ENCODE peak calls at places on chromosomes 7 and 10, in six cellular contexts. N is CD8-positive, alpha-beta memory T cell; D is endodermal cell; H is CD8-positive, alpha-beta T cell; P is cardiac muscle cell; V is ascending aorta. I is an unnamed sample.

GRCh38 chr7:149284343-149284742 is 22.3 kb downstream of the ZNF783 start:
- DNase-seq in N (peak; percentile 75), D (no peak), H (peak; percentile 73), P (no peak), V (no peak), I (no peak)

GRCh38 chr10:47121336-47121735 is 178.7 kb upstream of the GDF10 start:
- DNase-seq in N (no peak), D (no peak), H (no peak), P (no peak), V (no peak), I (no peak)

GRCh38 chr7:156475666-156476065 is 164.9 kb upstream of the RNF32 start:
- DNase-seq in N (no peak), D (peak; percentile 40), H (no peak), P (no peak), V (no peak), I (no peak)

GRCh38 chr10:64271983-64272382 is 750.8 kb downstream of the REEP3 start:
- DNase-seq in N (no peak), D (peak; percentile 46), H (no peak), P (no peak), V (no peak), I (no peak)

GRCh38 chr7:27697861-27698430 is 35.3 kb upstream of the HIBADH start:
- DNase-seq in N (no peak), D (no peak), H (no peak), P (peak; percentile 37), V (peak; percentile 34), I (peak; percentile 43)

GRCh38 chr10:31020128-31020527 is 11.5 kb downstream of the ZNF438 start:
- DNase-seq in N (no peak), D (no peak), H (no peak), P (no peak), V (no peak), I (no peak)

GRCh38 chr7:66213637-66214036 is 8.5 kb downstream of the TPST1 start:
- DNase-seq in N (no peak), D (no peak), H (no peak), P (no peak), V (no peak), I (no peak)

GRCh38 chr7:41574377-41574776 is 128.5 kb downstream of the INHBA start:
- DNase-seq in N (no peak), D (no peak), H (no peak), P (peak; percentile 11), V (no peak), I (no peak)

GRCh38 chr10:18616337-18616736 is 35.0 kb downstream of the NSUN6 start:
- DNase-seq in N (no peak), D (no peak), H (no peak), P (peak; percentile 24), V (no peak), I (no peak)

GRCh38 chr7:69309601-69310000 is 288.7 kb upstream of the AUTS2 start:
- DNase-seq in N (no peak), D (no peak), H (no peak), P (peak; percentile 18), V (no peak), I (no peak)

GRCh38 chr7:38658916-38659315 is 27.7 kb upstream of the AMPH start:
- DNase-seq in N (no peak), D (no peak), H (no peak), P (no peak), V (no peak), I (no peak)

GRCh38 chr10:8273749-8274148 is 219.3 kb downstream of the GATA3 start:
- DNase-seq in N (no peak), D (no peak), H (no peak), P (peak; percentile 53), V (no peak), I (peak; percentile 51)

GRCh38 chr10:25851548-25851947 is 82.5 kb upstream of the MYO3A start:
- DNase-seq in N (no peak), D (peak; percentile 52), H (no peak), P (no peak), V (no peak), I (no peak)

GRCh38 chr10:97792058-97792721 is 20.4 kb upstream of the SFRP5 start:
- DNase-seq in N (peak; percentile 60), D (peak; percentile 95), H (peak; percentile 85), P (peak; percentile 60), V (no peak), I (no peak)

GRCh38 chr7:23469150-23469960 is 936 bp downstream of the IGF2BP3 start:
- DNase-seq in N (peak; percentile 41), D (peak; percentile 69), H (peak; percentile 63), P (peak; percentile 35), V (no peak), I (no peak)

GRCh38 chr10:62341419-62341818 is 32.8 kb upstream of the ZNF365 start:
- DNase-seq in N (no peak), D (no peak), H (no peak), P (no peak), V (no peak), I (no peak)

GRCh38 chr10:2048337-2048973 is 311.1 kb upstream of the ADARB2 start:
- DNase-seq in N (no peak), D (no peak), H (no peak), P (no peak), V (no peak), I (no peak)

GRCh38 chr10:125116652-125117310 is 43.6 kb downstream of the CTBP2 start:
- DNase-seq in N (no peak), D (no peak), H (no peak), P (no peak), V (no peak), I (no peak)

GRCh38 chr7:44244282-44244681 is 43.5 kb downstream of the YKT6 start:
- DNase-seq in N (peak; percentile 9), D (peak; percentile 83), H (no peak), P (peak; percentile 25), V (no peak), I (no peak)

GRCh38 chr7:151671514-151671913 is 151.8 kb upstream of the RHEB start:
- DNase-seq in N (no peak), D (peak; percentile 60), H (no peak), P (no peak), V (no peak), I (no peak)

GRCh38 chr10:96374639-96374984 is 15.8 kb upstream of the OPALIN start:
- DNase-seq in N (no peak), D (peak; percentile 75), H (no peak), P (no peak), V (no peak), I (no peak)

GRCh38 chr10:77837248-77837924 is 89.2 kb downstream of the DLG5 start:
- DNase-seq in N (peak; percentile 37), D (peak; percentile 95), H (peak; percentile 68), P (no peak), V (no peak), I (no peak)

GRCh38 chr7:56483153-56483552 is 366.9 kb upstream of the NUPR2 start:
- DNase-seq in N (no peak), D (no peak), H (no peak), P (no peak), V (no peak), I (no peak)
- H3K27ac ChIP-seq in N (no peak overlapping the region), D (no peak overlapping the region), H (no peak overlapping the region), P (no peak overlapping the region), V (no peak overlapping the region), I (no peak overlapping the region)

DNA sequence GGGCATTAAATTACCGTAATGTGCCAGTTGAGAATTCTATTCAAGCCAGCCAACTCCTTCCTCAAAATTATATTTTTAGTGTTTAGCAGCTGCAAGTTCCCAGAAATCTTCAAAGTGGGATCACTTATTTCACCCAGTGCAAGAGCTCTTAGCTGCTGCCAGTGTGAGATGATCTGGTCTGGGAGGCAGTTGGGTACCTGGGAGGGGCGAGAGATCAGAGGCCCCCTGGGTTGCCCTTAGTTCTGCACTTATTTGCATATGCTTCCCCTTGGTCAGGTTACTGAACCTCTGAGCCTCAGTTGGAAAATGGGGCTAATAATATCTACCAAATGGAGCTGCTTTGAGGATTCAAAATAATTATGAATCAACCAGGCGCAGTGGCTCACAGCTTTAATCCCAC is 427.3 kb downstream of the GALNT17 start:
- DNase-seq in N (no peak), D (no peak), H (no peak), P (no peak), V (no peak), I (no peak)
- H3K27ac ChIP-seq in N (no peak overlapping the region), D (no peak overlapping the region), H (no peak overlapping the region), P (no peak overlapping the region), V (no peak overlapping the region), I (no peak overlapping the region)

GRCh38 chr10:80136134-80136571 is 3.6 kb downstream of the PLAC9 start:
- DNase-seq in N (no peak), D (no peak), H (no peak), P (peak; percentile 96), V (peak; percentile 53), I (no peak)
- H3K27ac ChIP-seq in N (no peak overlapping the region), D (no peak overlapping the region), H (no peak overlapping the region), P (no peak overlapping the region), V (peak overlapping the region; percentile 32), I (no peak overlapping the region)

GRCh38 chr10:89593043-89593442 is 52.0 kb downstream of the PANK1 start:
- DNase-seq in N (no peak), D (no peak), H (no peak), P (no peak), V (no peak), I (no peak)
- H3K27ac ChIP-seq in N (no peak overlapping the region), D (no peak overlapping the region), H (no peak overlapping the region), P (peak overlapping the region; percentile 97), V (no peak overlapping the region), I (no peak overlapping the region)

DNA sequence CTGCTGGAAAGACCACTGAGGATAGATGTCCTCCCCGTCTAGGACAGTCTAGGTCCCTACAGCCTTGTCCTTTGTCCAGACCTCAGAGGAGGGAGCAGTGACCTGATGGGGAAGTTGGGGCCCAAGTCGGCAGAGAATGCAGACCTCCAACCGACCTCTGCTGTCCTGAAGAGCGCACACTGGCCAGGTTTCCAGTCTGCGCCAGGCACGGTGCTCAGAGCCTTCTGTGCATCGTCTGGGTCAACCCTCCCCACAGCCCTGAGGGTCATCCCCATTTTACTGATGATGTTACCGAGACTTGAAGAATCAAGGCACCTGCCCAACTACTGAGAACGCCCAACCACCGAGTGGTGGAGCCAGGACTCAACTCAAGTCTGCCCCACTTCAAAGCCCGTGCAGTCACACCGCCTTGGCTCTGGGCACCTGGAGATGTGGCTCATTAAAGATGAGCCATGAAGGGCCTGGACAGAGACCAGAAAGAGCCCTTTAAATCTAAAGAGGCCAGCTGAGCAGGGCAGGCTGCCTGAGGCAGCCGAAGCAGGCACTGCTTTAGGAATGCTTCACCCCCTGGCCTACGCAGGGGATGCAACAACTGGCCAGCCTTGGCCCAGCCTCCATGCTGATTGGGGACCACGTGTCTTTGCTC is 4.4 kb downstream of the ITPRIP start:
- DNase-seq in N (no peak), D (peak; percentile 33), H (peak; percentile 45), P (no peak), V (no peak), I (no peak)
- H3K27ac ChIP-seq in N (peak overlapping the region; percentile 75), D (no peak overlapping the region), H (peak overlapping the region; percentile 60), P (peak overlapping the region; percentile 84), V (peak overlapping the region; percentile 39), I (peak overlapping the region; percentile 100)

I was measured in epithelial cell of prostate.